ENCODE peak calls at places on chromosome 2, in five cellular contexts. O is central memory CD8-positive, alpha-beta T cell; Z is A172; R is GM19239; P is activated gamma-delta T cell treated with anti-CD3 and anti-CD28 coated beads, Interleukin-2, amount 50 U/mL, for 16 hours. T is an unnamed sample.
A peak's percentile ranks its signal among the peaks of the same experiment; 100 is the strongest.

GRCh38 chr2:68023904-68024303 is 38.9 kb downstream of the C1D start:
- DNase-seq in P (no peak), O (no peak), R (no peak), Z (no peak), T (no peak)

GRCh38 chr2:63050186-63050915 is at the start of gene OTX1:
- DNase-seq in P (no peak), R (peak; percentile 59), O (no peak), Z (peak; percentile 59), T (no peak)

GRCh38 chr2:112776113-112776512 is 8.2 kb downstream of the IL1A start:
- DNase-seq in P (no peak), O (no peak), R (no peak), Z (no peak), T (no peak)

GRCh38 chr2:37934591-37935513 is 9.8 kb downstream of the RMDN2 start:
- DNase-seq in Z (no peak), P (no peak), R (peak; percentile 77), O (no peak), T (no peak)

GRCh38 chr2:24676493-24676892 is 116.7 kb downstream of the PTRHD1 start:
- DNase-seq in O (no peak), R (no peak), Z (no peak), P (no peak), T (no peak)

GRCh38 chr2:164388511-164388910 is 232.8 kb downstream of the GRB14 start:
- DNase-seq in O (no peak), R (no peak), P (no peak), Z (peak; percentile 94), T (no peak)

GRCh38 chr2:20378891-20379519 is 28.4 kb upstream of the PUM2 start:
- DNase-seq in R (no peak), O (no peak), P (no peak), Z (peak; percentile 70), T (no peak)

GRCh38 chr2:149661844-149662243 is 74.3 kb upstream of the MMADHC start:
- DNase-seq in O (no peak), Z (peak; percentile 76), R (no peak), P (no peak), T (no peak)

GRCh38 chr2:79717364-79718007 is 204.6 kb downstream of the CTNNA2 start:
- DNase-seq in R (no peak), O (no peak), Z (peak; percentile 99), P (no peak), T (no peak)

GRCh38 chr2:124911560-124911959 is 886.5 kb downstream of the CNTNAP5 start:
- DNase-seq in R (no peak), P (no peak), O (no peak), Z (no peak), T (no peak)

GRCh38 chr2:43885233-43885632 is 46.5 kb downstream of the ABCG8 start:
- DNase-seq in O (no peak), R (no peak), Z (no peak), P (no peak), T (no peak)

GRCh38 chr2:223062304-223062845 is 10.4 kb downstream of the KCNE4 start:
- DNase-seq in Z (no peak), P (no peak), O (no peak), R (no peak), T (no peak)

GRCh38 chr2:80335411-80335810 is 30.9 kb upstream of the LRRTM1 start:
- DNase-seq in P (no peak), Z (no peak), R (no peak), O (no peak), T (no peak)

GRCh38 chr2:98883780-98884211 is 52.2 kb downstream of the CRACDL start:
- DNase-seq in R (no peak), Z (no peak), P (no peak), O (no peak), T (no peak)

GRCh38 chr2:159128191-159128590 is 158.3 kb downstream of the WDSUB1 start:
- DNase-seq in O (no peak), Z (no peak), R (no peak), P (no peak), T (no peak)

GRCh38 chr2:37350034-37350433 is 5.6 kb downstream of the QPCT start:
- DNase-seq in P (no peak), R (no peak), Z (no peak), O (no peak), T (no peak)

GRCh38 chr2:172928754-172929153 is 146.9 kb upstream of the MAP3K20 start:
- DNase-seq in R (no peak), O (no peak), Z (no peak), P (no peak), T (no peak)

T was measured in NK-92 treated with Interleukin-12 subunit alpha and Interleukin-12 subunit beta, amount 100 ng/mL, for 24 hours.